ENCODE peak calls at places on chromosome 20, in four cellular contexts. O, Y, U and V are unnamed samples.
A peak's percentile ranks its signal among the peaks of the same experiment; 100 is the strongest.

GRCh38 chr20:6519556-6519955 is 247.9 kb upstream of the BMP2 start:
- DNase-seq in O (peak; percentile 91), Y (no peak), U (no peak), V (peak; percentile 83)

GRCh38 chr20:7980332-7981046 is 39.1 kb downstream of the TMX4 start:
- DNase-seq in O (peak; percentile 64), Y (peak; percentile 8), U (peak; percentile 34), V (peak; percentile 52)

GRCh38 chr20:6562111-6562510 is 205.4 kb upstream of the BMP2 start:
- DNase-seq in O (peak; percentile 88), Y (no peak), U (no peak), V (peak; percentile 28)

GRCh38 chr20:37358366-37359150 is 12.6 kb downstream of the SRC start:
- DNase-seq in O (no peak), Y (no peak), U (no peak), V (no peak)

GRCh38 chr20:5127859-5128409 is 1.1 kb downstream of the CDS2 start:
- DNase-seq in O (no peak), Y (no peak), U (no peak), V (peak; percentile 13)

GRCh38 chr20:3660262-3661059 is 2.7 kb downstream of the GFRA4 start:
- DNase-seq in O (no peak), Y (no peak), U (peak; percentile 26), V (no peak)

GRCh38 chr20:14861028-14861699 is 523.8 kb upstream of the FLRT3 start:
- DNase-seq in O (no peak), Y (no peak), U (no peak), V (no peak)

GRCh38 chr20:43538855-43539700 is 19.7 kb upstream of the SGK2 start:
- DNase-seq in O (peak; percentile 14), Y (no peak), U (no peak), V (peak; percentile 16)

GRCh38 chr20:23043376-23043775 is 6.1 kb downstream of the THBD start:
- DNase-seq in O (no peak), Y (no peak), U (no peak), V (no peak)

GRCh38 chr20:43832096-43832816 is 82.4 kb upstream of the TOX2 start:
- DNase-seq in O (no peak), Y (no peak), U (no peak), V (no peak)

GRCh38 chr20:164618-165017 is 7.4 kb downstream of the DEFB127 start:
- DNase-seq in O (no peak), Y (no peak), U (no peak), V (no peak)

GRCh38 chr20:44433751-44434538 is 41.7 kb upstream of the TTPAL start:
- DNase-seq in O (no peak), Y (no peak), U (no peak), V (no peak)

GRCh38 chr20:38601216-38602184 is at the start of gene ARHGAP40:
- DNase-seq in O (no peak), Y (no peak), U (peak; percentile 72), V (no peak)

GRCh38 chr20:11454966-11455799 is 462.5 kb upstream of the BTBD3 start:
- DNase-seq in O (peak; percentile 78), Y (no peak), U (no peak), V (peak; percentile 66)

GRCh38 chr20:33499347-33499746 is 9.5 kb downstream of the CBFA2T2 start:
- DNase-seq in O (no peak), Y (no peak), U (no peak), V (peak; percentile 12)

GRCh38 chr20:60071965-60072364 is 113.7 kb downstream of the CDH26 start:
- DNase-seq in O (peak; percentile 9), Y (no peak), U (no peak), V (no peak)

GRCh38 chr20:32437391-32438074 is 79.4 kb downstream of the ASXL1 start:
- DNase-seq in O (no peak), Y (no peak), U (no peak), V (no peak)

GRCh38 chr20:33291830-33292355 is 8.9 kb downstream of the BPIFB1 start:
- DNase-seq in O (no peak), Y (peak; percentile 56), U (peak; percentile 86), V (peak; percentile 7)

GRCh38 chr20:32207211-32207625 is 325 bp downstream of the PLAGL2 start:
- DNase-seq in O (no peak), Y (no peak), U (no peak), V (no peak)

GRCh38 chr20:10758446-10758845 is 84.6 kb upstream of the JAG1 start:
- DNase-seq in O (peak; percentile 53), Y (no peak), U (no peak), V (peak; percentile 59)

GRCh38 chr20:33784225-33784624 is 26.9 kb upstream of the CHMP4B start:
- DNase-seq in O (no peak), Y (no peak), U (no peak), V (no peak)

GRCh38 chr20:23159256-23159922 is 73.3 kb upstream of the CD93 start:
- DNase-seq in O (no peak), Y (no peak), U (peak; percentile 9), V (no peak)

GRCh38 chr20:8389381-8390368 is 257.6 kb downstream of the PLCB1 start:
- DNase-seq in O (peak; percentile 59), Y (no peak), U (no peak), V (peak; percentile 53)

GRCh38 chr20:3672864-3673550 is 8.8 kb downstream of the ADAM33 start:
- DNase-seq in O (no peak), Y (no peak), U (no peak), V (no peak)

GRCh38 chr20:38196592-38196991 is 31.5 kb upstream of the TGM2 start:
- DNase-seq in O (peak; percentile 80), Y (no peak), U (no peak), V (peak; percentile 87)

GRCh38 chr20:8557711-8558110 is 425.6 kb downstream of the PLCB1 start:
- DNase-seq in O (peak; percentile 59), Y (no peak), U (no peak), V (no peak)

GRCh38 chr20:59866338-59866737 is 67.1 kb downstream of the SYCP2 start:
- DNase-seq in O (no peak), Y (no peak), U (no peak), V (no peak)

GRCh38 chr20:33277471-33278441 is 5.3 kb upstream of the BPIFB1 start:
- DNase-seq in O (no peak), Y (no peak), U (no peak), V (no peak)

GRCh38 chr20:5551621-5552020 is 198.6 kb upstream of the SHLD1 start:
- DNase-seq in O (no peak), Y (no peak), U (no peak), V (no peak)

GRCh38 chr20:33673411-33674293 is 576 bp downstream of the NECAB3 start:
- DNase-seq in O (peak; percentile 40), Y (no peak), U (no peak), V (peak; percentile 51)

GRCh38 chr20:23412026-23412425 is 9.3 kb downstream of the NAPB start:
- DNase-seq in O (peak; percentile 7), Y (no peak), U (no peak), V (peak; percentile 65)

GRCh38 chr20:34058831-34059230 is 53.2 kb downstream of the EIF2S2 start:
- DNase-seq in O (peak; percentile 23), Y (no peak), U (no peak), V (peak; percentile 58)

GRCh38 chr20:61355585-61355984 is 103.5 kb downstream of the CDH4 start:
- DNase-seq in O (no peak), Y (no peak), U (no peak), V (no peak)

GRCh38 chr20:21555470-21556120 is 41.7 kb upstream of the NKX2-2 start:
- DNase-seq in O (no peak), Y (no peak), U (no peak), V (no peak)

GRCh38 chr20:47854687-47855212 is 69.5 kb upstream of the SULF2 start:
- DNase-seq in O (peak; percentile 41), Y (no peak), U (peak; percentile 82), V (peak; percentile 53)

GRCh38 chr20:23009636-23010035 is 25.5 kb upstream of the SSTR4 start:
- DNase-seq in O (no peak), Y (no peak), U (no peak), V (no peak)

GRCh38 chr20:3163099-3164042 is 3.7 kb upstream of the FASTKD5 start:
- DNase-seq in O (no peak), Y (no peak), U (no peak), V (no peak)

GRCh38 chr20:19817017-19817416 is 59.0 kb downstream of the RIN2 start:
- DNase-seq in O (peak; percentile 98), Y (no peak), U (no peak), V (peak; percentile 93)

GRCh38 chr20:1801551-1801950 is 93.7 kb upstream of the SIRPA start:
- DNase-seq in O (no peak), Y (no peak), U (no peak), V (no peak)
- H3K23ac ChIP-seq in O (no peak overlapping the region), Y (no peak overlapping the region), U (no peak overlapping the region), V (no peak overlapping the region)

DNA sequence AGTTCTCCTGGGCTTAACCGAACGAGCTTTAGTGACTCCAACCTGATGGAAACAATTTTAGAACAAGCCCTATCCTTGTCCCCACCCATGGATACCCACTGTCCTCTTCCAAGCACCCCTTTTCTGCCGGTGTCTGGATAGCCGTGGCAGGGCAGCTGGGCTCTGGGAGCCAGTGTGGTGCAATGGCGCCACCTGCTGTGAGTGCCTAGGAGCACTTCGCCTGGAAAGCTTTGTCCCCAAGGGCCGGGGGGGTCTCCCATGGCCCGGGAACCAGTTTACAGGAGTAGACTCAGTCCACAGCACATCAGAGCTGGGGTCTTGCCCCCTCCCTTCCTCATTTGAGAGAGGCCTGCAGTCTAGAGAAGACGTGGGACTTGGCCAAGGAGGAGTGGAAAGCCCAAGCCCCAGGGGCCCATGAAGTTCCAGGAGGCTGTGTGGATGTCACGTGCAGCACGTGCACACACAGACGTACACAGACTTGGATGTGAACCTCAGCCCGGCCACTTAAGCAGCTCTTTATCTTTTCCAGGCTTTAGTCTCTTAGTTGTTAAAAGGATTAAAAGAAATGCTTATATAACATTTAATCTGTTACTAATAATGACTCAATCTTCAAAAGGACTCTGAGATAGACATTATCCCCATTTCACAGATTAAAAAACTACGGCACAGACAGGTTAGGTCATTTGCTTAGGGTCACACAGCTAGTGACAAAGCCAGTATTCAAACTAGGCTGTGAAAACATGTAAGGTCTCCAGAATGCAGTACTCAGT is 40.9 kb upstream of the CDH22 start:
- DNase-seq in O (peak; percentile 31), Y (peak; percentile 72), U (peak; percentile 80), V (peak; percentile 59)
- H4K8ac ChIP-seq in O (no peak overlapping the region), Y (no peak overlapping the region), U (no peak overlapping the region), V (no peak overlapping the region)

DNA sequence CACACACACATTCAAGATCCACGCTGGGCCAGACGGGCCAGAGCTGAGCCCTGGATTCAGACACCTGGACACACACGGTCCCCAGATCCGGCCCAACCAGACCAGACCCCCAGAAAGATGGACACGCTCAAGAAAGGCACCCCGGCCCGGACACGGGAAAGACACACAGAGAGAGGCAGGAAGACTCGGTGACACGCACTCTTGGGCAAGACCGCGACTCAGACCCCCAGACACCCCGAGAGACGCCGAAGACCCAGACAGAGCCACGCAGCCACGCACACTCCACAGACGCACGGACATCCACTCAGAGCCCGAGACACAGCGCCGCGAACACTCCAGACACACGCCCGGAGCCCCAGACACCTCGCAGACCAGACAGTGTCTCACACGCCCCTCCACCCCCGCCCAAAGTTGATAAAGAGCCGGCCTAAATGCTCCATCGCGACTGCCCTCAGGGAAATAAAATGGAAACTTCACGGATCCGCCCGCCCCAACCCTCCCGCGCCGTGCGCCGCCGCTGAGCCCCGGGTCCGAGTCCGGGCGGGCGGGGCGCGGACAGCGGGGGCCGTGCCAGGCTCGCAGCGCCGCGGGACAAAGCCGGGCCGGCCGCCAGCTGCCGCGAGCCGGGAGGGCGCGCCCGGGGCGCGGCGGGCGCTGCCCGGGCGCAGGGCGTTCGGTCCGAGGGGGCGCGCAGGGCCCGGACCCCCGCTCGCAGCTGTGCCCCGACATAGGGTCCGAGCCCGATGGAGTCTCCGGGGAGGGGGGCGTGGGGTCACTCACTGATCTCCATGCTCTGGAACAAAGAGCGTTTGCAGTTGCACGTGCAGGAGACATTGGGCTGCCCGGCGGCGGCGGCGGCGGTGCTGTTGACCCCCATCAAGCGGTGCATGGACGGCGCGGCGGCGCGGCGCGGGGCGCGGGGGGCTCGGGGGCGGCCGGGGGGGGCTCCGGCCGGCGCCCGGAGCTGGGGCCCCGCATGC is 831 bp downstream of the PMEPA1 start:
- DNase-seq in O (peak; percentile 19), Y (no peak), U (no peak), V (peak; percentile 59)
- H3K23ac ChIP-seq in O (peak overlapping the region; percentile 91), Y (peak overlapping the region; percentile 94), U (no peak overlapping the region), V (peak overlapping the region; percentile 48)

GRCh38 chr20:50434321-50434652 is 75.9 kb upstream of the PTPN1 start:
- DNase-seq in O (no peak), Y (no peak), U (no peak), V (no peak)
- H4K8ac ChIP-seq in O (peak overlapping the region; percentile 63), Y (no peak overlapping the region), U (no peak overlapping the region), V (no peak overlapping the region)